ENCODE peak calls at places on chromosomes 12 and 14, in six cellular contexts. One of them, this sample, is unnamed.

GRCh38 chr14:102417118-102417517 is 54.4 kb downstream of the TECPR2 start:
- DNase-seq in ovary: no peak
- DNase-seq in neural progenitor cell: no peak
- DNase-seq in tibial artery: no peak
- DNase-seq in psoas muscle: no peak
- DNase-seq in AG09309: no peak
- DNase-seq in this sample: no peak

GRCh38 chr12:57093412-57094193 is 4.7 kb downstream of the NAB2 start:
- DNase-seq in ovary: peak; percentile 90
- DNase-seq in neural progenitor cell: peak; percentile 70
- DNase-seq in tibial artery: peak; percentile 77
- DNase-seq in psoas muscle: peak; percentile 82
- DNase-seq in AG09309: peak; percentile 62
- DNase-seq in this sample: no peak

GRCh38 chr14:92549853-92550244 is 36.3 kb downstream of the RIN3 start:
- DNase-seq in ovary: no peak
- DNase-seq in neural progenitor cell: no peak
- DNase-seq in tibial artery: peak; percentile 63
- DNase-seq in psoas muscle: peak; percentile 54
- DNase-seq in AG09309: no peak
- DNase-seq in this sample: no peak

GRCh38 chr14:20524027-20524426 is 18.7 kb downstream of the RNASE10 start:
- DNase-seq in ovary: no peak
- DNase-seq in neural progenitor cell: no peak
- DNase-seq in tibial artery: no peak
- DNase-seq in psoas muscle: no peak
- DNase-seq in AG09309: no peak
- DNase-seq in this sample: no peak

GRCh38 chr12:108643941-108644742 is 10.4 kb upstream of the SELPLG start:
- DNase-seq in ovary: peak; percentile 58
- DNase-seq in neural progenitor cell: no peak
- DNase-seq in tibial artery: peak; percentile 74
- DNase-seq in psoas muscle: peak; percentile 66
- DNase-seq in AG09309: no peak
- DNase-seq in this sample: no peak

GRCh38 chr14:92649934-92650545 is 98.4 kb downstream of the LGMN start:
- DNase-seq in ovary: no peak
- DNase-seq in neural progenitor cell: no peak
- DNase-seq in tibial artery: peak; percentile 74
- DNase-seq in psoas muscle: peak; percentile 56
- DNase-seq in AG09309: peak; percentile 93
- DNase-seq in this sample: peak; percentile 95

GRCh38 chr14:67424539-67424938 is 12.6 kb upstream of the PLEK2 start:
- DNase-seq in ovary: no peak
- DNase-seq in neural progenitor cell: no peak
- DNase-seq in tibial artery: no peak
- DNase-seq in psoas muscle: no peak
- DNase-seq in AG09309: no peak
- DNase-seq in this sample: no peak

GRCh38 chr12:4448943-4449861 is 3.6 kb upstream of the FGF6 start:
- DNase-seq in ovary: no peak
- DNase-seq in neural progenitor cell: no peak
- DNase-seq in tibial artery: no peak
- DNase-seq in psoas muscle: no peak
- DNase-seq in AG09309: no peak
- DNase-seq in this sample: no peak

GRCh38 chr14:102451064-102451352 is 58.6 kb downstream of the ANKRD9 start:
- DNase-seq in ovary: no peak
- DNase-seq in neural progenitor cell: no peak
- DNase-seq in tibial artery: no peak
- DNase-seq in psoas muscle: no peak
- DNase-seq in AG09309: no peak
- DNase-seq in this sample: no peak

GRCh38 chr12:13713746-13714400 is 267.5 kb downstream of the GRIN2B start:
- DNase-seq in ovary: no peak
- DNase-seq in neural progenitor cell: peak; percentile 54
- DNase-seq in tibial artery: no peak
- DNase-seq in psoas muscle: no peak
- DNase-seq in AG09309: no peak
- DNase-seq in this sample: no peak

GRCh38 chr14:77988966-77989365 is 181.2 kb upstream of the NRXN3 start:
- DNase-seq in ovary: no peak
- DNase-seq in neural progenitor cell: no peak
- DNase-seq in tibial artery: peak; percentile 63
- DNase-seq in psoas muscle: peak; percentile 50
- DNase-seq in AG09309: peak; percentile 47
- DNase-seq in this sample: no peak

GRCh38 chr12:1161197-1161596 is 170.2 kb downstream of the ERC1 start:
- DNase-seq in ovary: no peak
- DNase-seq in neural progenitor cell: no peak
- DNase-seq in tibial artery: no peak
- DNase-seq in psoas muscle: no peak
- DNase-seq in AG09309: no peak
- DNase-seq in this sample: no peak

GRCh38 chr12:107282628-107283027 is 189.3 kb upstream of the CRY1 start:
- DNase-seq in ovary: no peak
- DNase-seq in neural progenitor cell: no peak
- DNase-seq in tibial artery: no peak
- DNase-seq in psoas muscle: no peak
- DNase-seq in AG09309: no peak
- DNase-seq in this sample: no peak

GRCh38 chr12:87274594-87275245 is 754.5 kb downstream of the C12orf50 start:
- DNase-seq in ovary: no peak
- DNase-seq in neural progenitor cell: peak; percentile 62
- DNase-seq in tibial artery: no peak
- DNase-seq in psoas muscle: no peak
- DNase-seq in AG09309: no peak
- DNase-seq in this sample: no peak

GRCh38 chr14:68464716-68465115 is 328.2 kb downstream of the ZFP36L1 start:
- DNase-seq in ovary: no peak
- DNase-seq in neural progenitor cell: no peak
- DNase-seq in tibial artery: no peak
- DNase-seq in psoas muscle: no peak
- DNase-seq in AG09309: no peak
- DNase-seq in this sample: no peak

GRCh38 chr14:95562892-95563685 is 28.2 kb downstream of the GLRX5 start:
- DNase-seq in ovary: peak; percentile 26
- DNase-seq in neural progenitor cell: no peak
- DNase-seq in tibial artery: no peak
- DNase-seq in psoas muscle: no peak
- DNase-seq in AG09309: no peak
- DNase-seq in this sample: no peak

GRCh38 chr12:118358607-118359540 is 13.8 kb downstream of the TAOK3 start:
- DNase-seq in ovary: no peak
- DNase-seq in neural progenitor cell: no peak
- DNase-seq in tibial artery: no peak
- DNase-seq in psoas muscle: no peak
- DNase-seq in AG09309: no peak
- DNase-seq in this sample: no peak

GRCh38 chr14:73717247-73717646 is 3.1 kb upstream of the PNMA1 start:
- DNase-seq in ovary: no peak
- DNase-seq in neural progenitor cell: no peak
- DNase-seq in tibial artery: no peak
- DNase-seq in psoas muscle: no peak
- DNase-seq in AG09309: no peak
- DNase-seq in this sample: no peak

GRCh38 chr12:6620137-6620884 is 13.1 kb upstream of the CHD4 start:
- DNase-seq in ovary: no peak
- DNase-seq in neural progenitor cell: peak; percentile 92
- DNase-seq in tibial artery: no peak
- DNase-seq in psoas muscle: peak; percentile 39
- DNase-seq in AG09309: no peak
- DNase-seq in this sample: peak; percentile 63

GRCh38 chr12:54933381-54933780 is 51.2 kb downstream of the TESPA1 start:
- DNase-seq in ovary: no peak
- DNase-seq in neural progenitor cell: no peak
- DNase-seq in tibial artery: no peak
- DNase-seq in psoas muscle: no peak
- DNase-seq in AG09309: no peak
- DNase-seq in this sample: no peak

GRCh38 chr12:52319097-52319496 is 2.1 kb downstream of the KRT83 start:
- DNase-seq in ovary: no peak
- DNase-seq in neural progenitor cell: no peak
- DNase-seq in tibial artery: no peak
- DNase-seq in psoas muscle: no peak
- DNase-seq in AG09309: no peak
- DNase-seq in this sample: no peak

GRCh38 chr12:67789266-67789665 is 140.7 kb downstream of the DYRK2 start:
- DNase-seq in ovary: no peak
- DNase-seq in neural progenitor cell: no peak
- DNase-seq in tibial artery: no peak
- DNase-seq in psoas muscle: no peak
- DNase-seq in AG09309: no peak
- DNase-seq in this sample: no peak

DNA sequence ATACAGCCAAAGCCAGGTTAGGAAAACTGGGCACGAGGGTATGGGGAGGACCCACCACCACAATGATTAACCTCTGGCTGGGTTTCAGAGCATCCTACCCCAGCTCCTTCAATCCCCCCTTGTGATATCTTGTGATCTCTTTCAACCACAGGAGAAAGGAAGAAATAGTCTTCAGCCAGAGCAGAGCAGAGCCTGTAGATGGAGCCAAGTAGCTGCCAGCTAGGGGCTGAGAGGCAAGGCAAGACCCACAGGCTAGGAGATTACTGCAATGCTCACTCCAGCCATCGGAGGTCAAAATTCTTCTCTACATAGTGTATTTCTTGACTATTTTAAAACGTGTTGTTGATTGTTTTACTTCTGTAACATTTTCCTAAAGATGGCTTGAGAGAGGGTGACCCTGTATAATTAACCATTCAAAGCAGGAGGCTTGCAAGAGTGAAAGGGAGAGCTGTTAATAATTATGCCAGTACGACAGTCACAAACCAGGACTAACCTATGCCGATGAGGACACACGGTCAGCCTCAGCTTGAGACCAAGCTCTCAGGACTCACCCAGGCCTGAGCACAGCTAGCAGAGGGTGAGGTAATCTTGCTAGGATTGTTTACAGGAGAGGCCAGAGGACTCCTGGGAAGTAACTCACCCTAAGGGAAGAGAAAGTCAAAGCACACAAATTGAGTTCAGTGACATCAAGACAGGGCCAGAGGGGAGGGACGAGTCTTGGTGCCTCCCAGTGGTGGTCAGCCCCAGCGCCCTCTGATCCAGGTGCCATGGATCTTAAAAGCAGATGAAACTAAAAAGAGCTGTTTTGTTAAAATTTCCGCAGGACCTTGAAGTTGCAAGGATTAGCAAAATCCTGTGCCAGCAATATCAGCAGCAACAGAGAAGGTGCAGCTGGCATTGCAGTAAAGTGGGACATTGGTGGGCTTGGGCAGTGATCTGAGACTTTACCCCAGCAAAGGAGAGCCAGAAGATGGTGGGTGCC is 29.8 kb upstream of the CDKN3 start:
- DNase-seq in ovary: peak; percentile 23
- DNase-seq in neural progenitor cell: peak; percentile 72
- DNase-seq in tibial artery: no peak
- DNase-seq in psoas muscle: no peak
- DNase-seq in AG09309: peak; percentile 57
- DNase-seq in this sample: no peak
- TF ChIP-seq CTCF in ovary: no peak
- TF ChIP-seq CTCF in neural progenitor cell: peak; percentile 64
- TF ChIP-seq CTCF in tibial artery: no peak
- TF ChIP-seq CTCF in psoas muscle: peak; percentile 18
- TF ChIP-seq CTCF in AG09309: peak; percentile 87
- TF ChIP-seq CTCF in this sample: no peak

GRCh38 chr14:63435204-63435603 is 108.0 kb downstream of the PPP2R5E start:
- DNase-seq in ovary: no peak
- DNase-seq in neural progenitor cell: no peak
- DNase-seq in tibial artery: no peak
- DNase-seq in psoas muscle: no peak
- DNase-seq in AG09309: no peak
- DNase-seq in this sample: no peak

GRCh38 chr14:63435838-63436237 is 107.3 kb downstream of the PPP2R5E start:
- DNase-seq in ovary: peak; percentile 67
- DNase-seq in neural progenitor cell: no peak
- DNase-seq in tibial artery: peak; percentile 90
- DNase-seq in psoas muscle: peak; percentile 63
- DNase-seq in AG09309: peak; percentile 45
- DNase-seq in this sample: no peak

GRCh38 chr14:63436286-63437098 is 106.7 kb downstream of the PPP2R5E start:
- DNase-seq in ovary: no peak
- DNase-seq in neural progenitor cell: no peak
- DNase-seq in tibial artery: no peak
- DNase-seq in psoas muscle: no peak
- DNase-seq in AG09309: no peak
- DNase-seq in this sample: no peak

GRCh38 chr14:63443361-63443760 is 99.8 kb downstream of the PPP2R5E start:
- DNase-seq in ovary: no peak
- DNase-seq in neural progenitor cell: no peak
- DNase-seq in tibial artery: no peak
- DNase-seq in psoas muscle: no peak
- DNase-seq in AG09309: no peak
- DNase-seq in this sample: no peak

DNA sequence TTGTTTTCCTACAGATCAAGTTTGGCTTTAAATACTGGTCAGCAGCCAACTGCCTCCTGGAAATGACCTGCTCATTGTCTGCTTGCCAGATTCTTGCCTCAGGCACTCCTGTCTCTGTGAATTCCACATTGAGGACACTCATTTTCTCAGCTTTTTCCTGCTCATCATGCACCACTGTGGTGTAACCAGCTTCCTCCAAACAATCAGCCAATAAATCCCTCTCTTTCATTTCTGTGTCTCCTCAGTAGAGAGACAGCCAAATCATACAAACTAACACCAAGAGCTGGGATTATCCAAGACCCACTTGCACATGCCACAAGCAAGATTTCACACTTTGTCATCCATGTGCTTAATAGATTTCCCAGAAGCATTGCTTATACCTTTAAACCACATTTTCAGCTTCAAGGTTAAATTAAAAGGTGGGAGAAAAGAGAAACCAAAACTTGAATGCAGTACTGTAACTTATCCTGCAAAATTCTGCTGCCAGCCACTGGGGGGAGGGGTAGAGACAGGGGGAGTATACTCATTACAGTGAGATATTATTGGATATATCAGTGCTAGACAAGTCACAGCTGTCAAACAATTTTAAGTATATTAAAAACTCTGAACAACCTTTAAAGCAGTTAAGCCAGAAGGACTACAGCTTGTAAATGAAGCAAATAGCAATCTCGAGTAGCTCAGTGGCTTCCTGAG is 105.0 kb downstream of the PPP2R5E start:
- DNase-seq in ovary: peak; percentile 56
- DNase-seq in neural progenitor cell: no peak
- DNase-seq in tibial artery: peak; percentile 64
- DNase-seq in psoas muscle: peak; percentile 33
- DNase-seq in AG09309: peak; percentile 94
- DNase-seq in this sample: no peak
- TF ChIP-seq CTCF in ovary: no peak
- TF ChIP-seq CTCF in neural progenitor cell: no peak
- TF ChIP-seq CTCF in tibial artery: no peak
- TF ChIP-seq CTCF in psoas muscle: no peak
- TF ChIP-seq CTCF in AG09309: peak; percentile 10
- TF ChIP-seq CTCF in this sample: peak; percentile 28

GRCh38 chr12:124566181-124567034 is 1.0 kb downstream of the NCOR2 start:
- DNase-seq in ovary: peak; percentile 88
- DNase-seq in neural progenitor cell: peak; percentile 88
- DNase-seq in tibial artery: peak; percentile 92
- DNase-seq in psoas muscle: peak; percentile 86
- DNase-seq in AG09309: no peak
- DNase-seq in this sample: peak; percentile 86
- TF ChIP-seq CTCF in ovary: no peak
- TF ChIP-seq CTCF in neural progenitor cell: peak; percentile 35
- TF ChIP-seq CTCF in tibial artery: no peak
- TF ChIP-seq CTCF in psoas muscle: no peak
- TF ChIP-seq CTCF in AG09309: no peak
- TF ChIP-seq CTCF in this sample: peak; percentile 23

GRCh38 chr14:29627141-29627540 is 300.5 kb downstream of the PRKD1 start:
- DNase-seq in ovary: no peak
- DNase-seq in neural progenitor cell: no peak
- DNase-seq in tibial artery: no peak
- DNase-seq in psoas muscle: no peak
- DNase-seq in AG09309: no peak
- DNase-seq in this sample: no peak
- TF ChIP-seq CTCF in ovary: no peak
- TF ChIP-seq CTCF in neural progenitor cell: no peak
- TF ChIP-seq CTCF in tibial artery: no peak
- TF ChIP-seq CTCF in psoas muscle: no peak
- TF ChIP-seq CTCF in AG09309: no peak
- TF ChIP-seq CTCF in this sample: no peak